ENCODE peak calls at places on chromosomes 16 and 17, in four cellular contexts. B is H9, G is IMR-90, A is H1. M is an unnamed sample. For H3K79me1, the result is how much of the 10 kb centered on the place peaks cover.

GRCh38 chr16:87404764-87405625 is 12.9 kb downstream of the MAP1LC3B start:
- DNase-seq in A (no peak), G (no peak), B (no peak), M (no peak)

GRCh38 chr17:9434502-9435113 is 141.0 kb downstream of the STX8 start:
- DNase-seq in B (no peak), G (no peak), A (no peak), M (peak)

GRCh38 chr16:87414251-87414680 is 22.1 kb downstream of the MAP1LC3B start:
- DNase-seq in B (no peak), G (no peak), A (no peak), M (no peak)

GRCh38 chr16:86755571-86756006 is 177.2 kb downstream of the FOXL1 start:
- DNase-seq in B (no peak), G (no peak), A (no peak), M (no peak)

GRCh38 chr16:65153365-65154105 is 31.7 kb upstream of the CDH11 start:
- DNase-seq in B (no peak), G (no peak), A (no peak), M (peak)

GRCh38 chr16:17780181-17780580 is 309.4 kb upstream of the XYLT1 start:
- DNase-seq in A (no peak), B (no peak), G (peak), M (no peak)

GRCh38 chr16:57688987-57689771 is 5.4 kb upstream of the DRC7 start:
- DNase-seq in B (no peak), A (no peak), G (no peak), M (no peak)

GRCh38 chr17:44915321-44915726 is at the start of gene GFAP:
- DNase-seq in B (no peak), G (no peak), A (no peak), M (no peak)

GRCh38 chr16:84629580-84629979 is 11.7 kb upstream of the COTL1 start:
- DNase-seq in G (no peak), B (no peak), A (no peak), M (no peak)

GRCh38 chr16:84631882-84632281 is 14.0 kb upstream of the COTL1 start:
- DNase-seq in B (no peak), G (no peak), A (no peak), M (no peak)

GRCh38 chr16:84630446-84631152 is 12.7 kb upstream of the COTL1 start:
- DNase-seq in B (no peak), A (no peak), G (no peak), M (no peak)

GRCh38 chr16:84630009-84630408 is 12.1 kb upstream of the COTL1 start:
- DNase-seq in G (no peak), B (no peak), A (no peak), M (no peak)

DNA sequence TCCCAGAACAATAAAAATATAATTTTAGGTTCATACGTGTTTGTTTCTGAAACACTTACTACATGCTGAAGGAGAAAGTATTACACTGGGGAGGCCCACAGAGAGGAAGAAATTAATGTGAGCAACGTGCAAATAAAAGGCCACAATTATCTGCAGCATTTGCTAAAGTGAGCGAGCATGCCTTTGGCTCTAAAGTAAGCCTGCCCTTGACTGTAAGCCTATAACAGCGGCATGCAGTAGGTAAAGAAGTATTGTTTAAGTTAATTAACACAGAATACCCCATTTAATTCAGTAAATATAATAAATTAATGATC is 13.2 kb upstream of the COTL1 start:
- DNase-seq in G (no peak), B (no peak), A (no peak), M (no peak)
- H3K79me1 ChIP-seq in G (under half), B (under half), A (under half), M (under half)

GRCh38 chr16:12092347-12092882 is 115.9 kb downstream of the SNX29 start:
- DNase-seq in G (peak), B (no peak), A (no peak), M (no peak)

GRCh38 chr16:12091569-12092346 is 115.2 kb downstream of the SNX29 start:
- DNase-seq in A (no peak), B (no peak), G (no peak), M (no peak)

GRCh38 chr16:12095275-12096161 is 119.0 kb downstream of the SNX29 start:
- DNase-seq in G (peak), A (peak), B (peak), M (peak)

GRCh38 chr16:12094537-12095265 is 118.2 kb downstream of the SNX29 start:
- DNase-seq in B (no peak), G (no peak), A (no peak), M (no peak)

GRCh38 chr16:12093902-12094301 is 117.4 kb downstream of the SNX29 start:
- DNase-seq in G (no peak), B (no peak), A (no peak), M (no peak)
- H3K56ac ChIP-seq in G (no peak), B (no peak), A (no peak), M (no peak)

GRCh38 chr17:3660311-3660891 is 8.0 kb downstream of the TAX1BP3 start:
- DNase-seq in A (no peak), G (no peak), B (peak), M (no peak)
- H3K27ac ChIP-seq in A (no peak), G (peak), B (no peak), M (no peak)

GRCh38 chr16:89670496-89671431 is 13.1 kb downstream of the SPATA33 start:
- DNase-seq in A (no peak), G (peak), B (no peak), M (no peak)
- H3K79me1 ChIP-seq in A (under half), G (under half), B (under half), M (under half)

GRCh38 chr17:80246266-80246681 is 14.4 kb upstream of the RNF213 start:
- DNase-seq in A (no peak), G (no peak), B (no peak), M (no peak)

GRCh38 chr17:80248894-80249710 is 11.6 kb upstream of the RNF213 start:
- DNase-seq in G (no peak), A (no peak), B (no peak), M (no peak)

GRCh38 chr17:80246726-80247125 is 13.9 kb upstream of the RNF213 start:
- DNase-seq in B (no peak), A (no peak), G (no peak), M (no peak)

GRCh38 chr17:80247561-80247960 is 13.1 kb upstream of the RNF213 start:
- DNase-seq in A (no peak), B (no peak), G (no peak), M (no peak)

DNA sequence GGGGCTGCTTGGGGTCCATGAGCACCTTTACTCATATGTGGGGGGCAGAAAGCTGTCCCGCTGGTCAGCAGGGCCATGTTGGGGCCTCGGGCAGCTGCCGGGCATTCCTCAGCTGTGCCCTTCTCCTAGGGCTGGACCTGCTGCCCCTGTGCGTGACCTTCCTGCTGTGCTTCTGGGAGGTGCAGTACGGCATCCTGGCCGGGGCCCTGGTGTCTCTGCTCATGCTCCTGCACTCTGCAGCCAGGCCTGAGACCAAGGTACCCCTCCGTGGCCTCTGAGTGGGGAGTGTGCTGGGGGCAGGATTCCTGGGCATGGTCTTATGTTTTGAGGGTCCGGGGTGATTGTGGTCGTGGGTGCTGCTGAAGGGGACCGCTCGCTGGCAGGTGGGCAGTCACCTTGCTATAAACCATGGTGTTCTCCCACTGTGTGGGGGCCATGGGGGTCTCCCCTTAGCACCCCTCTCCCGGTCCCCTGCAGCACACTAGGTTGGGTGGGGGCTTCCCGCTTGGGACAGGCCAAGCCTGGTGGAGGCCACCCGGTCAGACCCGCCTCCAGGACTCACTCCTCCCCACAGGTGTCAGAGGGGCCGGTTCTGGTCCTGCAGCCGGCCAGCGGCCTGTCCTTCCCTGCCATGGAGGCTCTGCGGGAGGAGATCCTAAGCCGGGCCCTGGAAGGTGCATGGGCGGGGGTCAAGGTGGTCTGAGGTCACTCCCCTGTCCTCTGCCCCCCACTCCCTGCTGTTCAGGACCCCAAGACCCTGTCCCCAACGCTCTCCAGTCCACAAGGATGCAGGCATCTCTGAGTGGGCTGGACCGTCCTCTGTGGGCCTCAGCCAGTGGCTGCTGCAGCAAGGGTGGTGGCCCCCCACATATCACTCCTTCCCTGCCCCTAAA is 12.4 kb upstream of the RNF213 start:
- DNase-seq in G (no peak), B (no peak), A (no peak), M (no peak)
- H3K56ac ChIP-seq in G (no peak), B (no peak), A (no peak), M (no peak)

DNA sequence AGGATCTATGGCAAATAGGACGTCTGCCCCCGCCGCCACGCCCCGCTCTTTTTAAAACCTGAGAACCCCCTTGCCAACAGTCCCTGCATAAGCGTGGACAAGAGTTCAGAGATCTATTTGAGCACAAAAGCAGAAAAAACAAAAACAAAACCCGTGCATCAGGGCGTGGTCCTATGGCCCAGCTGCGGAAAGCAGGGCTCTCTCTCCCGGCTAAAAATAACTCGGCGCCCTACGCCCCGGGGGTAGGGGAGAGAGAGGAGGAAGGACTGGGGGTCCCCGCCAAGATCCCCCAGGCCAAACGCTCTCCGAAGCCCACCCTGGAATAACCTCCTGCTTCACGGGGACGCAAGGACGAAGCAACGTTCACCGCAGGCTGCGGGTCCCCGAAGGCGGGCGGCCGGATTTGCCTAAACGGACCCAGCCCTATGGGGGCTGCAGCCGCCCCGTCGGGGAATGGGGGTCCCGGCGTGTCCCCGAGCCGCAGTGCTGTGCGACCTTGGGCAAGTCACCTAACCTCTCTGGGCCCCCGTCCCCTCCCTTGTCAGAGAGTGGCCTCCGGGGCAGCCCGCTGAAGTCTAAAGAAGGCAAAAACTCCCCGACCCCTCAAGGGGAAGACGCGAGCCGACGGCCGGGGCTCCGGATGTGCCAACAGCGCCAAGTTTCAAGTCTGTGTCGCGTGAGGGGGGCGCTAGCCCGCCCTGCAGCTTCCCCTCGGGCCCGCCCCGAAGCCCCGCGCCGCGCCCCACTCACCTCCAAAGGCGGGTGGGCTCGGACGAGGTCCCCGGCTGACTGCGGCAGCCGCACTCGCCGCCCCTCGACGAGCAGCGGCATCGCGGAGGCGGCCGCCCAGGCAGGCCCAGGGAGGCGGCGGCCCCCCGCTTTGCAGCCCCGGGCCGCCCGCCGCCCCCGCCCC is 477 bp downstream of the NTAN1 start:
- DNase-seq in B (no peak), A (no peak), G (peak), M (peak)
- H3K27ac ChIP-seq in B (no peak), A (no peak), G (peak), M (peak)

M was measured in mesendoderm.